ENCODE peak calls at places on chromosomes 13 and 19, in nine cellular contexts. O, Y, S, M, I, D, C, R and U are unnamed samples.

GRCh38 chr19:18399008-18399407 is 1.6 kb upstream of the LRRC25 start:
- DNase-seq in O (no peak), Y (no peak), S (no peak), M (no peak), I (no peak), D (peak; percentile 79), C (peak; percentile 81), R (no peak), U (no peak)

GRCh38 chr19:51660975-51661600 is 14.5 kb upstream of the SIGLEC14 start:
- DNase-seq in O (peak; percentile 90), Y (peak; percentile 81), S (peak; percentile 92), M (no peak), I (no peak), D (peak; percentile 68), C (peak; percentile 84), R (no peak), U (peak; percentile 34)

GRCh38 chr13:78192721-78193120 is 274.1 kb upstream of the EDNRB start:
- DNase-seq in O (no peak), Y (no peak), S (no peak), M (no peak), I (no peak), D (no peak), C (no peak), R (no peak), U (no peak)

GRCh38 chr19:33040994-33041827 is 23.5 kb downstream of the RHPN2 start:
- DNase-seq in O (peak; percentile 57), Y (no peak), S (peak; percentile 93), M (no peak), I (no peak), D (peak; percentile 98), C (no peak), R (no peak), U (no peak)

GRCh38 chr19:46069841-46070341 is 29.1 kb upstream of the IGFL4 start:
- DNase-seq in O (peak; percentile 95), Y (no peak), S (peak; percentile 69), M (no peak), I (no peak), D (peak; percentile 5), C (peak; percentile 32), R (no peak), U (no peak)

GRCh38 chr13:30191491-30192100 is 115.8 kb downstream of the KATNAL1 start:
- DNase-seq in O (no peak), Y (no peak), S (peak; percentile 24), M (no peak), I (no peak), D (peak; percentile 91), C (no peak), R (no peak), U (no peak)

GRCh38 chr19:50669319-50670101 is 20.3 kb downstream of the C19orf81 start:
- DNase-seq in O (peak; percentile 50), Y (no peak), S (peak; percentile 44), M (no peak), I (peak; percentile 27), D (peak; percentile 10), C (peak; percentile 34), R (no peak), U (no peak)

GRCh38 chr13:73961181-73961580 is 173.0 kb downstream of the KLF12 start:
- DNase-seq in O (no peak), Y (no peak), S (no peak), M (no peak), I (no peak), D (no peak), C (no peak), R (no peak), U (no peak)

GRCh38 chr19:11729586-11729985 is 9.2 kb downstream of the ZNF823 start:
- DNase-seq in O (no peak), Y (no peak), S (no peak), M (no peak), I (no peak), D (no peak), C (no peak), R (no peak), U (no peak)

GRCh38 chr19:703651-704446 is 4.9 kb upstream of the PALM start:
- DNase-seq in O (peak; percentile 68), Y (peak; percentile 87), S (peak; percentile 80), M (peak; percentile 97), I (peak; percentile 50), D (peak; percentile 84), C (peak; percentile 95), R (peak; percentile 29), U (peak; percentile 63)

GRCh38 chr19:708154-709141 is at the start of gene PALM:
- DNase-seq in O (peak; percentile 38), Y (peak; percentile 34), S (peak; percentile 80), M (peak; percentile 88), I (no peak), D (no peak), C (no peak), R (no peak), U (no peak)

GRCh38 chr19:703329-703650 is 5.4 kb upstream of the PALM start:
- DNase-seq in O (no peak), Y (no peak), S (no peak), M (no peak), I (no peak), D (no peak), C (no peak), R (no peak), U (no peak)

GRCh38 chr19:709196-709964 is 645 bp downstream of the PALM start:
- DNase-seq in O (no peak), Y (no peak), S (peak; percentile 42), M (peak; percentile 80), I (no peak), D (no peak), C (no peak), R (no peak), U (no peak)

DNA sequence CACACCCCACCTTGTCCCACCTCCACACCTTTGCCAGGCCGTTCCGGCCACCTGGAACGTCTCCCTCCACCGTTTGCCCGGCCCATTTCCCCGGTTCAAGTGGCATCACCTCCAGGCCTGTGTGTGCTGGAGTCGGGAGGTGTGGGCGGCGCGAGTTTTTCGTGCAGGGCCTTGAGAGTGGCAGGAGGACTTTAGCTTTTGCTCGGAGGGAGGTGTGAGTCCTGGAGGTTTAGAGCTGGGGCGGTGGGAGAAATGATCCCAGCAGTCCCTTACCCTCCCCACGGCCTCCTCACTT is 4.3 kb upstream of the PALM start:
- DNase-seq in O (no peak), Y (no peak), S (no peak), M (no peak), I (no peak), D (no peak), C (no peak), R (no peak), U (no peak)
- H3K4me3 ChIP-seq in O (no peak overlapping the region), Y (no peak overlapping the region), S (no peak overlapping the region), M (no peak overlapping the region), I (peak overlapping the region; percentile 25), D (no peak overlapping the region), C (no peak overlapping the region), R (no peak overlapping the region), U (no peak overlapping the region)

DNA sequence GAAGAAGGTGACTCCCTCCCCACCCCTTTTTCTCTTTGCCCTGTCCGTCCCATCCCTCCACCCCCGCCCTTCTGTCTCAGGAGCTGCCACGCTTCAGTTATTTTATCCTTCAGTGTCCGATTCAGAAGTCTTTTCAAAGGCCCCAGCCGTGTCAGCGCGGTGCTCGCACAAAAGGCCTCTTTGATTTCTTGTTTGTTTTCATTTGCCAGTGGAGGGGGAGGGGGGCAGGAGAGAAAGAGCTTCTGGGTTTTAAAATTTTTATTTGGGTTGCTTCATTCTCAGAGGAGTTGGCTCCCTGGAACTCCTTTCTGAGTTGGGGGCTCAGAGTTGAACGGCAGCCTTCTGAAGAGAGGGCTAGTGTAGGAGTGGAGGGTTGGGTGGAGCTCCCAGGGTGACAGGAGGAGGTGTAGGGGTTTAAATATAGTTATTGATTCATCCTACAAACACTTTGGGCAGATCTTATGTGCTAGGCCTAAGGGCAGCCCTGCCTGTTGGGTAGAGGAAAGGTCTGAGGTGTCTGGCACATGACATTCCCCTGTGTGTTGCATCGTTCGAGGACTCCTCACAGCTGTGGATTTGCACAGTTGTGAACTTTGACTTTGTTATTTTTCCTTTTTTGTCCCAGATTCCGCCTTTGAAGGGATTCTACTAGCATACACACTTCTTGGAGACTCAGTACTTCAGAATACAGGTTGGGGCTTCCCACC is 36.8 kb downstream of the NFIX start:
- DNase-seq in O (no peak), Y (no peak), S (no peak), M (no peak), I (no peak), D (no peak), C (no peak), R (no peak), U (no peak)
- H3K4me1 ChIP-seq in O (no peaks in the 10 kb centered on the region), Y (no peaks in the 10 kb centered on the region), S (peaks cover 13% of the 10 kb centered on the region), M (peaks cover 85% of the 10 kb centered on the region), I (no peaks in the 10 kb centered on the region), D (peaks cover 10% of the 10 kb centered on the region), C (peaks cover 12% of the 10 kb centered on the region), R (peaks cover 77% of the 10 kb centered on the region), U (no peaks in the 10 kb centered on the region)

DNA sequence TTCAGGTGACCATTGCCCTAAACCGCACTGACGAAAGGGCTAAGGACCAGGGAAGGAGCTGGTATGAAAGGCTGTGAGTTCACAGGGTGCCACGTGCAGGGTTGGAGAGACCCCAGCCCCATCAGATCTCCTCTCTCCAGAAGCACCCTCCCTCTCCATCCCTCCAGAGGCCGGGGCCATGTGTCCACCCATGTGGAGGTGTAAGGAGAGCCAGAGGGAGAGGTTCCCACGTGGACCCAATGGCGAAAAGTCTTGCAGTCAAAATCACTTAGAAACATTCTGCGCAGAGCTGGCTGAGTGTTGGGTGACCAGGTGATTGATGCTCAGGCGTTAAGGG is 168.3 kb downstream of the COL4A1 start:
- DNase-seq in O (no peak), Y (no peak), S (no peak), M (no peak), I (no peak), D (no peak), C (no peak), R (no peak), U (no peak)
- H3K27ac ChIP-seq in O (no peak overlapping the region), Y (no peak overlapping the region), S (peak overlapping the region; percentile 57), M (peak overlapping the region; percentile 77), I (no peak overlapping the region), D (no peak overlapping the region), C (no peak overlapping the region), R (peak overlapping the region; percentile 67), U (no peak overlapping the region)

GRCh38 chr13:86792153-86792651 is 879.0 kb upstream of the SLITRK5 start:
- DNase-seq in O (no peak), Y (no peak), S (no peak), M (peak; percentile 73), I (no peak), D (no peak), C (no peak), R (no peak), U (no peak)
- H3K4me3 ChIP-seq in O (no peak overlapping the region), Y (no peak overlapping the region), S (no peak overlapping the region), M (no peak overlapping the region), I (no peak overlapping the region), D (no peak overlapping the region), C (no peak overlapping the region), R (no peak overlapping the region), U (no peak overlapping the region)